ENCODE peak calls at places on chromosomes 16 and 17, in six cellular contexts. E is GM12878, G is stomach, B is heart left ventricle, J is kidney, I is psoas muscle. K is an unnamed sample.

GRCh38 chr16:61362583-61362982 is 673.7 kb downstream of the CDH8 start:
- DNase-seq in J (no peak), I (no peak), G (no peak), B (no peak), E (no peak), K (no peak)

GRCh38 chr17:38575781-38576180 is 30.0 kb downstream of the SRCIN1 start:
- DNase-seq in I (no peak), G (no peak), E (no peak), B (no peak), J (no peak), K (no peak)

GRCh38 chr16:1770328-1771071 is 843 bp downstream of the NME3 start:
- DNase-seq in E (no peak), G (peak; percentile 76), B (peak; percentile 71), J (peak; percentile 91), I (peak; percentile 73), K (peak; percentile 67)

GRCh38 chr16:19179890-19180490 is 11.9 kb downstream of the SYT17 start:
- DNase-seq in J (no peak), I (peak; percentile 66), G (peak; percentile 72), E (no peak), B (peak; percentile 53), K (peak; percentile 36)

GRCh38 chr16:46747777-46748651 is at the start of gene MYLK3:
- DNase-seq in B (peak; percentile 76), I (no peak), E (no peak), J (no peak), G (no peak), K (no peak)

GRCh38 chr16:48623304-48624016 is 13.5 kb upstream of the N4BP1 start:
- DNase-seq in I (peak; percentile 82), E (peak; percentile 53), B (peak; percentile 82), G (peak; percentile 88), J (peak; percentile 94), K (peak; percentile 84)

GRCh38 chr17:78313735-78314648 is 45.9 kb downstream of the SOCS3 start:
- DNase-seq in I (peak; percentile 76), G (peak; percentile 90), J (peak; percentile 97), B (peak; percentile 79), E (peak; percentile 45), K (peak; percentile 79)

GRCh38 chr17:59424331-59424730 is 92.9 kb downstream of the YPEL2 start:
- DNase-seq in G (no peak), B (no peak), J (no peak), I (no peak), E (no peak), K (no peak)

GRCh38 chr17:77696151-77696719 is 262.3 kb upstream of the TNRC6C start:
- DNase-seq in I (no peak), B (no peak), E (no peak), J (no peak), G (no peak), K (no peak)

GRCh38 chr16:5366126-5366525 is 268.5 kb upstream of the EEF2KMT start:
- DNase-seq in G (no peak), E (no peak), J (no peak), I (no peak), B (no peak), K (no peak)

GRCh38 chr16:81499576-81500380 is 55.2 kb downstream of the CMIP start:
- DNase-seq in G (no peak), I (peak; percentile 7), J (peak; percentile 29), B (no peak), E (no peak), K (no peak)

GRCh38 chr17:53640808-53641207 is 181.9 kb upstream of the KIF2B start:
- DNase-seq in E (no peak), J (no peak), B (no peak), G (no peak), I (no peak), K (no peak)

GRCh38 chr17:1164935-1165556 is 14.7 kb downstream of the ABR start:
- DNase-seq in E (no peak), G (no peak), B (peak; percentile 67), J (no peak), I (no peak), K (no peak)

GRCh38 chr16:55832788-55833583 is at the start of gene CES1:
- DNase-seq in J (peak; percentile 94), B (peak; percentile 51), G (no peak), E (no peak), I (peak; percentile 44), K (no peak)

GRCh38 chr17:5912927-5913565 is 157.1 kb upstream of the WSCD1 start:
- DNase-seq in B (no peak), G (no peak), I (no peak), E (no peak), J (no peak), K (no peak)

GRCh38 chr17:42984486-42984885 is 4.1 kb downstream of the RUNDC1 start:
- DNase-seq in I (no peak), G (no peak), E (no peak), J (no peak), B (no peak), K (no peak)

GRCh38 chr16:11408261-11408660 is 63.0 kb downstream of the RMI2 start:
- DNase-seq in J (no peak), E (no peak), I (no peak), B (no peak), G (no peak), K (no peak)

GRCh38 chr17:78086740-78087139 is 41.8 kb downstream of the TMC6 start:
- DNase-seq in I (no peak), G (no peak), E (no peak), B (no peak), J (no peak), K (no peak)

GRCh38 chr17:63364944-63365343 is 81.2 kb downstream of the CYB561 start:
- DNase-seq in E (no peak), G (no peak), J (no peak), I (no peak), B (no peak), K (no peak)

GRCh38 chr17:41287050-41287449 is 11.6 kb downstream of the KRTAP9-7 start:
- DNase-seq in G (no peak), I (no peak), J (no peak), E (no peak), B (no peak), K (no peak)

GRCh38 chr16:54080524-54081008 is 206.0 kb downstream of the IRX3 start:
- DNase-seq in E (no peak), G (peak; percentile 35), J (no peak), B (no peak), I (no peak), K (no peak)

GRCh38 chr17:49631496-49631895 is 46.4 kb downstream of the SPOP start:
- DNase-seq in B (no peak), I (no peak), E (no peak), J (no peak), G (no peak), K (no peak)

GRCh38 chr16:715448-716249 is 731 bp downstream of the METRN start:
- DNase-seq in B (no peak), J (no peak), G (no peak), I (no peak), E (no peak), K (no peak)

GRCh38 chr16:4391635-4392381 is 20.2 kb downstream of the VASN start:
- DNase-seq in G (no peak), J (no peak), I (no peak), E (no peak), B (no peak), K (no peak)

GRCh38 chr17:73604046-73604445 is 40.2 kb downstream of the SDK2 start:
- DNase-seq in J (no peak), I (no peak), G (no peak), E (no peak), B (no peak), K (no peak)

DNA sequence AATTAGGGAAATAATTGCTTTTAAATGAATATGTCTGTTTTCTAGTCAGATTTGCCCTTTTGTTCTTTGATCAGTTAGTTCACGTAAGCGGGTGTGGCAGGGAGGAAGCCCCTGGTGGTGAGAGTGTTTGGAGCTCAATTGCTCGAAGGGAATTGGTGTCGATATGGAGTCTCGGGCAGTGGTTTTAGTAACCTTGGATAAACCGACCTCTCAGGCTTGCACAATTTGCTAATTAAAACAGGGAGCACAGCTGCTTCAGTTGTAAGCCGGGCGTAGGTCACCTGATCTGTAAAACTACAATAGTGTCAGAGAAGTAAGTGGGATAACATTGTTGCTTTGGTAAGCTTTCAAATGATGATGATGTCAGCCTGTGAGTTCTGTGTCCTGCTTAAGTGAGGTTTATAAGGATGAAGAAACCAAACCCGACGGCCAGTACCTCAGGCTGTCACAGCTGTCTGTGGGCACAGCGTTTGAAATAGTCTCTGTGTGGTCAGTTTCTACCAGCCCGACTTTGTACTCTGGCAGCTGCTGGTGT is 2.9 kb downstream of the ZNF750 start:
- DNase-seq in B (no peak), E (no peak), G (no peak), J (no peak), I (no peak), K (no peak)
- TF ChIP-seq CTCF in B (no peak), E (no peak), G (no peak), J (no peak), I (peak; percentile 8), K (no peak)

GRCh38 chr17:31875081-31875480 is 16.0 kb upstream of the COPRS start:
- DNase-seq in B (no peak), G (no peak), I (no peak), J (no peak), E (no peak), K (no peak)
- H3K36me3 ChIP-seq in B (peaks cover 100% of the 10 kb centered on the region), G (peaks cover 100% of the 10 kb centered on the region), I (peaks cover 9% of the 10 kb centered on the region), J (peaks cover 13% of the 10 kb centered on the region), E (peaks cover 17% of the 10 kb centered on the region), K (peaks cover 21% of the 10 kb centered on the region)

GRCh38 chr17:67862614-67863217 is 37.4 kb downstream of the BPTF start:
- DNase-seq in J (no peak), I (no peak), E (no peak), B (no peak), G (no peak), K (no peak)
- TF ChIP-seq CTCF in J (no peak), I (no peak), E (no peak), B (no peak), G (no peak), K (peak; percentile 11)

GRCh38 chr17:28363776-28364650 is 986 bp downstream of the SEBOX start:
- DNase-seq in G (no peak), I (no peak), E (no peak), J (peak; percentile 46), B (no peak), K (no peak)
- H3K36me3 ChIP-seq in G (peaks cover 66% of the 10 kb centered on the region), I (peaks cover 11% of the 10 kb centered on the region), E (peaks cover 2% of the 10 kb centered on the region), J (peaks cover 25% of the 10 kb centered on the region), B (peaks cover 58% of the 10 kb centered on the region), K (peaks cover 22% of the 10 kb centered on the region)

DNA sequence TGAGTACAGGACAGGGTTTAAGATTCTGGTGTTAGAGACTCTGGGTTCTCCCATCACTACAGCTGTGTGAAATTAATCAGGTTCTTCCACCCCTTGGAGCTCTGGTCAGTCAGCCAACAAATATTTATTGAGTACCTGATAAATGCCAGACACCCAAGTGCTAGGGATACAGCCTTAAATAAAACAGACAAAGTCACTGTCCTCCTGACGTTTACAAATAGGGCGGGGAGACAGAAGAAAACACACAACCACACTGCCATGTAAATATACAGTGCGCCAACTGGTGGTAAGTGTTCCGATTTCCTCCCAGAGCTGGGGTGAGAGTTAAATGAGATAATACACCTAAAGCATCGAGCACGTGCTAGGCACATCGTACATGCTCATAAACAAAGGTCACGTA is 121.0 kb downstream of the COPRS start:
- DNase-seq in J (no peak), I (no peak), E (no peak), G (no peak), B (no peak), K (no peak)
- TF ChIP-seq CTCF in J (no peak), I (no peak), E (peak; percentile 1), G (no peak), B (no peak), K (no peak)

K was measured in GM06990.